ENCODE peak calls at places on chromosomes 4 and X, in seven cellular contexts. D is HCT116, F is GM23248, H is testis, X is mesenchymal stem cell, O is left ventricle myocardium inferior, Q is Panc1. P is an unnamed sample.
A peak's percentile ranks its signal among the peaks of the same experiment; 100 is the strongest.

GRCh38 chr4:55921093-55921492 is 27.7 kb upstream of the CEP135 start:
- DNase-seq in D (no peak), F (peak; percentile 15), H (no peak), X (no peak), O (no peak), Q (no peak), P (no peak)

GRCh38 chr4:52843958-52844357 is 18.2 kb upstream of the RASL11B start:
- DNase-seq in D (no peak), F (no peak), H (no peak), X (no peak), O (no peak), Q (no peak), P (no peak)

GRCh38 chrX:72569786-72570185 is 2.9 kb downstream of the HDAC8 start:
- DNase-seq in D (no peak), F (peak; percentile 82), H (no peak), X (peak; percentile 8), O (no peak), Q (no peak), P (no peak)

GRCh38 chr4:142360657-142361056 is 485.4 kb downstream of the INPP4B start:
- DNase-seq in D (no peak), F (no peak), H (no peak), X (no peak), O (no peak), Q (no peak), P (no peak)

GRCh38 chr4:158496030-158496741 is 25.5 kb upstream of the RXFP1 start:
- DNase-seq in D (peak; percentile 21), F (peak; percentile 4), H (peak; percentile 72), X (no peak), O (peak; percentile 20), Q (no peak), P (no peak)

GRCh38 chr4:119585771-119586170 is 42.8 kb downstream of the PDE5A start:
- DNase-seq in D (no peak), F (peak; percentile 9), H (no peak), X (peak; percentile 19), O (no peak), Q (no peak), P (no peak)

GRCh38 chr4:89586318-89586717 is 250.6 kb downstream of the SNCA start:
- DNase-seq in D (no peak), F (no peak), H (no peak), X (peak; percentile 63), O (no peak), Q (no peak), P (peak; percentile 4)

GRCh38 chr4:71648448-71648847 is 135.4 kb downstream of the GC start:
- DNase-seq in D (no peak), F (no peak), H (no peak), X (no peak), O (no peak), Q (no peak), P (no peak)

GRCh38 chr4:119646347-119647071 is 17.9 kb upstream of the PDE5A start:
- DNase-seq in D (no peak), F (peak; percentile 35), H (peak; percentile 70), X (no peak), O (peak; percentile 34), Q (no peak), P (no peak)

GRCh38 chr4:55673424-55673823 is 37.3 kb upstream of the NMU start:
- DNase-seq in D (no peak), F (no peak), H (no peak), X (no peak), O (no peak), Q (no peak), P (no peak)

GRCh38 chr4:80305466-80305865 is 30.1 kb upstream of the CFAP299 start:
- DNase-seq in D (no peak), F (peak; percentile 91), H (no peak), X (peak; percentile 25), O (no peak), Q (no peak), P (peak; percentile 94)

GRCh38 chrX:34619920-34620319 is 37.2 kb downstream of the TMEM47 start:
- DNase-seq in D (no peak), F (no peak), H (no peak), X (no peak), O (no peak), Q (no peak), P (no peak)

GRCh38 chr4:141329174-141329569 is 108.5 kb downstream of the ZNF330 start:
- DNase-seq in D (no peak), F (peak; percentile 87), H (no peak), X (peak; percentile 70), O (no peak), Q (no peak), P (no peak)

GRCh38 chrX:107687445-107687844 is 59.1 kb downstream of the PRPS1 start:
- DNase-seq in D (no peak), F (no peak), H (no peak), X (no peak), O (no peak), Q (no peak), P (no peak)

GRCh38 chrX:70087857-70088256 is 25.6 kb downstream of the OTUD6A start:
- DNase-seq in D (no peak), F (peak; percentile 50), H (peak; percentile 13), X (peak; percentile 17), O (no peak), Q (no peak), P (no peak)

GRCh38 chr4:40586034-40586433 is 43.6 kb downstream of the RBM47 start:
- DNase-seq in D (no peak), F (peak; percentile 54), H (no peak), X (peak; percentile 26), O (no peak), Q (no peak), P (no peak)

GRCh38 chrX:153669174-153669890 is 4.3 kb downstream of the PNCK start:
- DNase-seq in D (no peak), F (peak; percentile 41), H (no peak), X (no peak), O (no peak), Q (no peak), P (peak; percentile 93)

GRCh38 chrX:129318375-129318774 is 204.9 kb downstream of the SMARCA1 start:
- DNase-seq in D (peak; percentile 15), F (peak; percentile 34), H (peak; percentile 23), X (peak; percentile 27), O (no peak), Q (no peak), P (no peak)

GRCh38 chr4:152004801-152005200 is 244.0 kb upstream of the GATB start:
- DNase-seq in D (no peak), F (no peak), H (no peak), X (no peak), O (no peak), Q (no peak), P (no peak)

DNA sequence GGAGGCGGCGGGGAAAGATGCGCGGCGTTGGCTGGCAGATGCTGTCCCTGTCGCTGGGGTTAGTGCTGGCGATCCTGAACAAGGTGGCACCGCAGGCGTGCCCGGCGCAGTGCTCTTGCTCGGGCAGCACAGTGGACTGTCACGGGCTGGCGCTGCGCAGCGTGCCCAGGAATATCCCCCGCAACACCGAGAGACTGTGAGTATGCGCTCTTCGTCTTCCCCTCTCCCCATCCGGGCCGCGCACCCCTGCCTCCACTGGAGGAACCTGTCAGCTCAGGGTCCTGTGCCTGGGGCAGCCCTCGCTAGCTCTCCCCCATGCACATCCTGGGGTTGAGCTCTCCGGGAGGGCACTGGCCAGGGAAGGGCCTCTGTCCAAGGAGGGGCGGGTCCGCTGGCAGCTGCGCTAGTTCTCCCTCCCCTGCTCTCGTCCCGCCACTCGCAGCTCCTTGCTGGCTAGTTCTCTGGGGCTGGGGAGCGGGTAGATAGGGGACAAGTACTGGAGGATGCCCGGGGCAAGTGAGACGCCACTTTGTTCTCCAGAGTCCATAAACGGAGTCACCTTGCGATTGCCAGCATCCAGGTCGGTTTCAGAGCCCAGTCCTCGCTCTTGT is 2.2 kb downstream of the SLIT2 start:
- DNase-seq in D (no peak), F (peak; percentile 66), H (peak; percentile 19), X (peak; percentile 23), O (peak; percentile 33), Q (no peak), P (peak; percentile 96)
- H3K27ac ChIP-seq in D (no peak overlapping the region), F (no peak overlapping the region), H (no peak overlapping the region), X (no peak overlapping the region), O (peak overlapping the region; percentile 30), Q (no peak overlapping the region), P (peak overlapping the region; percentile 81)

GRCh38 chr4:1337951-1338751 is 8.9 kb upstream of the UVSSA start:
- DNase-seq in D (no peak), F (no peak), H (no peak), X (no peak), O (no peak), Q (no peak), P (no peak)
- H3K9me3 ChIP-seq in D (no peaks in the 10 kb centered on the region), F (no peaks in the 10 kb centered on the region), H (no peaks in the 10 kb centered on the region), X (peaks cover 9% of the 10 kb centered on the region), O (no peaks in the 10 kb centered on the region), Q (no peaks in the 10 kb centered on the region), P (peaks cover 2% of the 10 kb centered on the region)

GRCh38 chr4:168840988-168841681 is 168.9 kb downstream of the CBR4 start:
- DNase-seq in D (no peak), F (no peak), H (peak; percentile 25), X (no peak), O (peak; percentile 62), Q (no peak), P (no peak)

GRCh38 chr4:168837922-168838321 is 172.1 kb downstream of the CBR4 start:
- DNase-seq in D (no peak), F (no peak), H (no peak), X (no peak), O (no peak), Q (no peak), P (no peak)

GRCh38 chr4:168840386-168840763 is 169.7 kb downstream of the CBR4 start:
- DNase-seq in D (no peak), F (no peak), H (no peak), X (no peak), O (no peak), Q (no peak), P (no peak)

GRCh38 chr4:168841682-168842019 is 168.4 kb downstream of the CBR4 start:
- DNase-seq in D (no peak), F (no peak), H (no peak), X (no peak), O (no peak), Q (no peak), P (no peak)

GRCh38 chr4:168839758-168840385 is 170.2 kb downstream of the CBR4 start:
- DNase-seq in D (no peak), F (no peak), H (no peak), X (peak; percentile 64), O (no peak), Q (no peak), P (no peak)
- H3K4me1 ChIP-seq in D (no peaks in the 10 kb centered on the region), F (no peaks in the 10 kb centered on the region), H (peaks cover 38% of the 10 kb centered on the region), X (peaks cover 12% of the 10 kb centered on the region), O (peaks cover 99% of the 10 kb centered on the region), Q (no peaks in the 10 kb centered on the region), P (peaks cover 22% of the 10 kb centered on the region)

GRCh38 chr4:127528302-127528701 is 104.5 kb upstream of the INTU start:
- DNase-seq in D (no peak), F (no peak), H (no peak), X (no peak), O (no peak), Q (no peak), P (no peak)
- H3K27ac ChIP-seq in D (no peak overlapping the region), F (no peak overlapping the region), H (no peak overlapping the region), X (no peak overlapping the region), O (no peak overlapping the region), Q (no peak overlapping the region), P (no peak overlapping the region)

GRCh38 chrX:1554469-1555210 is 17.7 kb upstream of the P2RY8 start:
- DNase-seq in D (no peak), F (no peak), H (no peak), X (no peak), O (no peak), Q (no peak), P (no peak)
- H3K9me3 ChIP-seq in D (no peaks in the 10 kb centered on the region), F (no peaks in the 10 kb centered on the region), H (no peaks in the 10 kb centered on the region), X (peaks cover 12% of the 10 kb centered on the region), O (peaks cover 21% of the 10 kb centered on the region), Q (no peaks in the 10 kb centered on the region), P (no peaks in the 10 kb centered on the region)

P was measured in osteoblast.